ENCODE peak calls at places on chromosomes 2 and 18, in four cellular contexts. V, R, T and A are unnamed samples.

GRCh38 chr2:147844691-147845607 is at the start of gene ACVR2A:
- DNase-seq in T (peak), V (peak), R (no peak), A (peak)

GRCh38 chr2:170170281-170171035 is 7.5 kb upstream of the MYO3B start:
- DNase-seq in R (no peak), T (no peak), V (no peak), A (no peak)

GRCh38 chr2:38146302-38146916 is 70.5 kb upstream of the CYP1B1 start:
- DNase-seq in R (peak), V (no peak), T (peak), A (peak)

GRCh38 chr2:246489-247145 is 17.2 kb downstream of the SH3YL1 start:
- DNase-seq in V (peak), T (no peak), R (peak), A (no peak)

GRCh38 chr18:75003764-75004690 is 204.9 kb downstream of the PTGR3 start:
- DNase-seq in T (no peak), V (no peak), R (no peak), A (no peak)

GRCh38 chr2:8692783-8693768 is 11.2 kb downstream of the ID2 start:
- DNase-seq in T (peak), V (no peak), R (no peak), A (peak)

GRCh38 chr2:239042551-239043320 is 194.9 kb downstream of the TWIST2 start:
- DNase-seq in T (no peak), R (no peak), V (no peak), A (no peak)

GRCh38 chr18:25446972-25447371 is 95.0 kb upstream of the ZNF521 start:
- DNase-seq in T (no peak), R (no peak), V (no peak), A (no peak)

GRCh38 chr2:7456762-7457161 is 539.5 kb downstream of the RNF144A start:
- DNase-seq in T (no peak), R (no peak), V (no peak), A (no peak)

GRCh38 chr2:237431372-237431771 is 17.4 kb upstream of the COL6A3 start:
- DNase-seq in T (no peak), V (no peak), R (no peak), A (no peak)

GRCh38 chr2:231707625-231708049 is 688 bp upstream of the PTMA start:
- DNase-seq in T (no peak), R (peak), V (peak), A (no peak)

GRCh38 chr2:73053316-73054114 is 18.0 kb downstream of the SFXN5 start:
- DNase-seq in T (no peak), R (no peak), V (no peak), A (no peak)

GRCh38 chr2:134917958-134918517 is 584 bp upstream of the CCNT2 start:
- DNase-seq in R (no peak), V (peak), T (no peak), A (no peak)

GRCh38 chr2:31534636-31535035 is 46.1 kb downstream of the SRD5A2 start:
- DNase-seq in R (no peak), V (no peak), T (no peak), A (no peak)

GRCh38 chr2:1564506-1564905 is 151.2 kb downstream of the TPO start:
- DNase-seq in R (no peak), V (no peak), T (no peak), A (no peak)

GRCh38 chr2:39732492-39732891 is 46.6 kb downstream of the THUMPD2 start:
- DNase-seq in R (no peak), T (no peak), V (no peak), A (no peak)

GRCh38 chr2:65724341-65724740 is 291.9 kb upstream of the SPRED2 start:
- DNase-seq in V (no peak), T (no peak), R (no peak), A (no peak)

GRCh38 chr2:217611056-217611455 is 391.7 kb downstream of the TNS1 start:
- DNase-seq in T (no peak), V (no peak), R (no peak), A (no peak)

GRCh38 chr2:19897623-19898245 is 4.0 kb downstream of the TTC32 start:
- DNase-seq in V (no peak), R (no peak), T (no peak), A (no peak)

GRCh38 chr2:6922201-6922656 is 5.0 kb downstream of the RNF144A start:
- DNase-seq in R (no peak), T (no peak), V (no peak), A (no peak)

GRCh38 chr2:212142616-212143015 is 396.0 kb downstream of the ERBB4 start:
- DNase-seq in R (no peak), T (no peak), V (no peak), A (no peak)

GRCh38 chr2:143572421-143572820 is 443.2 kb downstream of the ARHGAP15 start:
- DNase-seq in V (no peak), T (no peak), R (no peak), A (no peak)

GRCh38 chr18:61274561-61274960 is 58.7 kb upstream of the CDH20 start:
- DNase-seq in R (no peak), T (no peak), V (no peak), A (no peak)

GRCh38 chr2:100242416-100242815 is 79.9 kb downstream of the LONRF2 start:
- DNase-seq in V (no peak), T (no peak), R (no peak), A (no peak)

GRCh38 chr2:41959760-41960159 is 88.1 kb upstream of the PKDCC start:
- DNase-seq in T (no peak), R (no peak), V (no peak), A (no peak)

GRCh38 chr2:208254118-208254870 is 577 bp downstream of the IDH1 start:
- DNase-seq in T (peak), R (peak), V (peak), A (peak)

GRCh38 chr18:11577271-11578112 is 31.9 kb upstream of the SLC35G4 start:
- DNase-seq in R (no peak), T (no peak), V (no peak), A (no peak)

GRCh38 chr2:113185643-113186315 is 12.0 kb downstream of the PSD4 start:
- DNase-seq in V (no peak), R (no peak), T (no peak), A (peak)

GRCh38 chr2:202529389-202529788 is 105.4 kb upstream of the FAM117B start:
- DNase-seq in V (no peak), T (no peak), R (no peak), A (no peak)

GRCh38 chr2:36058076-36058475 is 297.5 kb upstream of the CRIM1 start:
- DNase-seq in V (no peak), T (no peak), R (no peak), A (no peak)

GRCh38 chr2:236631361-236632291 is 62.0 kb downstream of the ACKR3 start:
- DNase-seq in R (no peak), V (no peak), T (no peak), A (no peak)

GRCh38 chr2:237623428-237624403 is 3.7 kb upstream of the LRRFIP1 start:
- DNase-seq in T (no peak), V (no peak), R (no peak), A (no peak)

GRCh38 chr18:66874375-66874774 is 270.5 kb upstream of the CDH19 start:
- DNase-seq in T (no peak), V (no peak), R (no peak), A (no peak)

GRCh38 chr18:13231151-13231550 is 12.6 kb downstream of the LDLRAD4 start:
- DNase-seq in V (no peak), R (no peak), T (no peak), A (peak)

GRCh38 chr18:11572201-11572600 is 37.2 kb upstream of the SLC35G4 start:
- DNase-seq in T (no peak), R (no peak), V (no peak), A (no peak)

GRCh38 chr2:113709022-113709421 is 47.4 kb downstream of the SLC35F5 start:
- DNase-seq in T (no peak), R (no peak), V (peak), A (no peak)

GRCh38 chr18:46224181-46224775 is 120.1 kb downstream of the HAUS1 start:
- DNase-seq in V (no peak), R (no peak), T (no peak), A (no peak)

DNA sequence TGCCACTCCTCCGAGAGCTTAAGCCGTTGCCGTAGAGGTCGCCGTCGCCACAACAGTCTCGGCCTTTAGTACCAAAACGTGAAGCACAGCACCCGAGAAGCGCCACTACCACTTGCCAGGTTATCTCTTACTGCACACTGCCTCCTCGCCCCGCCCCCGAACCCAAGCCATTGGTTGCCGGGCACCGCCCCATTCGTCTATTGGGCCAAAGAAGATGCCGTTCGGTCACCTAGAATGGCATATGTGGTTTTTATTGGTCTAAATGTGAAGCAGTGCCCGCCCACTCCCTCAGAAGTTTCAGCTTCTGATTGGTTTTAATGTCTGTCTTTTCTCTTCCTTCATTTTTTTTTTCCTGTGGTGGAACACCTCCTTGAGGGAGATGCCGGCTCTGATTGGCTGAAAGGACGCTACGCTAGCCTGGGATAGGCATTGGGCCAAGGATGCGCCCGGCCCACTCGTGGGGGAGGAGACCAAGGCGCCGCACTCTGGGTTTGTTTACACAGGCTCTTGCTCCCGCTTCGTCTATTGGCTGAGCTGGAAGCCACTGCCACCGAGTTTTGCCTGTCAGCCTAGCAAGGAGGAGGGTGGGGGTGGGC is at the start of gene PAIP2B:
- DNase-seq in V (peak), R (peak), T (peak), A (peak)
- TF ChIP-seq POLR2AphosphoS5 in V (peak), R (peak), T (peak), A (peak)

GRCh38 chr2:85540131-85540587 is 1.2 kb downstream of the MAT2A start:
- DNase-seq in R (no peak), V (no peak), T (no peak), A (no peak)
- TF ChIP-seq POLR2AphosphoS5 in R (peak), V (no peak), T (no peak), A (no peak)

GRCh38 chr2:128273469-128274081 is 45.1 kb downstream of the HS6ST1 start:
- DNase-seq in V (no peak), T (no peak), R (no peak), A (peak)
- TF ChIP-seq POLR2AphosphoS5 in V (no peak), T (no peak), R (no peak), A (no peak)

DNA sequence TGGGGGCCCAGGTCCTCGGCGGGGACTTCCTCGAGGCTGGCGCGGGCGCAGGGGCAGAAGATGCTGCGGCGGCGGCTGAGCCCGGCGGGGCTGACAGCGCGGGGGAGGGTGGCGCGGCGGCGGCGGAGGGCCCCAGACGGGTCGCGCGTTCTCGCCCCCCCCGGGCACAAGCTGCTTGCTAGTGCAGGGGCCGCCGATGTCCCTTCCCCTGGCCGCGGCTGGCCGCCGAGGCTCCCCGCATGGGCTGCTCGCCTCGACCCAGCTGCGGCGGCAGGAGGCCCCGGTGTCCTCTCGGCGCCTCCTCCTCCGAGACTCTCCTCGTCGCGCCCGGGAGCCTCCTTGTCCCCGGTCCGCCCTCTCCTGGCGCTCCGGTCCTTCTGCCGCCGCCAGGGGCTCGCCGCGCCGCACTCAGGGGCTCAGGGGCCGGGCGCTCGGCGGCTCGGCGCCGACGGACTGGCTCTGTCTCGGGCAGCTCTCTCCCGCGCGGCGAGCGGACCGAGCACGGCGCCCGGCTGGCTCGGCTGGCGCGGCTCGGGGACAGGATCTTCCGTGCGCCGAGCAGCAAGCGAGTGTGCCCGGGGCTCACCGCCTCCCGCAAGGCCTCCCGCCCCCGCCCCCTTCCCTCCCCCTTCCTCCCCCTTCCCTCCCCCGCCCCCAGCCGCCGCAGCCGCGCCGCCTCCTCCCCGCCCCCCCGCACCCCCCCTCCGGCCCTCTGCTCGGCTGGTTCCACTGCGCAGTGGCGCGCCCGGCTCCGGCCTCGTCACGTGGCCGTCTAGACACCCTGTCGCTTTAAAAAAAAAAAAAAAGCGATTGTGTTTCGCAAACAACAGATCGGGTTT is 902 bp upstream of the SMAD7 start:
- DNase-seq in T (peak), R (no peak), V (peak), A (peak)
- TF ChIP-seq POLR2AphosphoS5 in T (peak), R (peak), V (no peak), A (no peak)

DNA sequence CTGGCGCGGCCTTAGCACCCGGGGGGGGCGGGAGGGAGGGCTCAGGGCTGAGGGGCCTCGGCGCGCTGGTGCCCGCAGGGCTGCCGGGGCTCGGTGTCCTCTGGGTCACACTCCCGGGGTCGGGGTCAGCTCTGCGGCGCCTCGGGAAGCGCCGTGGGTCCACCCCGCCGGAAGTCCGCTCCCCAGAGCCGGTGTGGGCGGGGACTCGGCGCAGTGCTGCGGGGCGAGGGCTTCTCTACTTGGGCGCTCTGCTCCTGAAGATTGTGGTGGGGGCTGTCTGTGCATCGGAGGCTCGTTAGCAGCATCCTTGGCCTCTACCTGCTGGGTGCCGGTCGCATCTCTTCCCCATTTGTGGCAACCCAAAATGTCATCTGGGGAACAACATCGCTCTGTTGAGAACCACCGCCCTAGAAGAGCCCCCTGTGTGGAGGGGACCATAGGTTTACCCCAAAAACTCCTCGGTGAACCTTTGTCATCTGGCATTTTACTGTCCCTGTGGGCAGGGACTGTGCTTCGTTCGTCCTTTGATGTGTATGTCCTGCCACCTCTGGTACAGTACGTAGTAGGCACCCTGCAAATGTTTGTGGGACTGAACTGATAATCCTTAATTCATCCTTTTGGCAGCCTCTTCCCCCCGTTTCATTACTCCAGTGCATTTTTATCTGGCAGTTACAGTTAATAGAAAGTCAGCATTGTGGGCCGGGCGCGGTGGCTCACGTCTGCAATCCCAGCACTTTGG is 553 bp downstream of the NAPG start:
- DNase-seq in T (peak), V (peak), R (no peak), A (peak)
- TF ChIP-seq POLR2AphosphoS5 in T (no peak), V (no peak), R (no peak), A (no peak)